ENCODE peak calls at places on chromosomes 4 and X, in five cellular contexts. U, Y, W, G and B are unnamed samples.

GRCh38 chr4:139912423-139912822 is 241.6 kb downstream of the MAML3 start:
- DNase-seq in Y (no peak), G (no peak), W (no peak), U (no peak), B (no peak)

GRCh38 chr4:147596377-147596776 is 20.8 kb upstream of the TMEM184C start:
- DNase-seq in U (no peak), G (no peak), W (no peak), Y (no peak), B (peak; percentile 29)

GRCh38 chr4:151021637-151022334 is 6.7 kb upstream of the LRBA start:
- DNase-seq in Y (no peak), G (no peak), W (no peak), U (no peak), B (no peak)

GRCh38 chr4:109472343-109472761 is 38.7 kb downstream of the SEC24B start:
- DNase-seq in G (peak; percentile 71), Y (no peak), U (no peak), W (no peak), B (peak; percentile 84)

GRCh38 chr4:182562350-182562749 is 319.1 kb downstream of the TENM3 start:
- DNase-seq in G (no peak), W (no peak), U (no peak), Y (no peak), B (no peak)

GRCh38 chrX:13293700-13294099 is 26.2 kb downstream of the ATXN3L start:
- DNase-seq in U (no peak), G (no peak), W (no peak), Y (no peak), B (no peak)

GRCh38 chr4:162586266-162586665 is 422.5 kb upstream of the FSTL5 start:
- DNase-seq in G (no peak), W (no peak), U (no peak), Y (no peak), B (no peak)

GRCh38 chrX:126063984-126064383 is 102.1 kb downstream of the DCAF12L2 start:
- DNase-seq in G (no peak), W (no peak), Y (no peak), U (no peak), B (no peak)

GRCh38 chr4:149999485-150000074 is 78.7 kb upstream of the DCLK2 start:
- DNase-seq in U (no peak), Y (no peak), G (peak; percentile 84), W (no peak), B (peak; percentile 73)

GRCh38 chr4:169202143-169202699 is 68.5 kb downstream of the SH3RF1 start:
- DNase-seq in G (no peak), W (no peak), U (no peak), Y (no peak), B (no peak)

GRCh38 chrX:45063319-45064095 is 137.2 kb downstream of the DIPK2B start:
- DNase-seq in Y (no peak), G (peak; percentile 7), W (no peak), U (no peak), B (no peak)

GRCh38 chr4:88204882-88205281 is 46.4 kb upstream of the ABCG2 start:
- DNase-seq in U (no peak), G (peak; percentile 28), Y (no peak), W (no peak), B (no peak)

GRCh38 chrX:79367907-79368306 is 773 bp upstream of the ITM2A start:
- DNase-seq in U (no peak), G (no peak), W (no peak), Y (no peak), B (no peak)

GRCh38 chrX:4091046-4091760 is 377.8 kb upstream of the PRKX start:
- DNase-seq in G (no peak), W (no peak), U (no peak), Y (no peak), B (no peak)

GRCh38 chrX:134982748-134983147 is 8.0 kb upstream of the SMIM10 start:
- DNase-seq in U (no peak), G (no peak), Y (no peak), W (no peak), B (no peak)

GRCh38 chrX:24145340-24146186 is 4.0 kb upstream of the ZFX start:
- DNase-seq in Y (no peak), U (no peak), G (peak; percentile 38), W (no peak), B (peak; percentile 40)

GRCh38 chr4:132062611-132063239 is 1086.4 kb upstream of the PCDH10 start:
- DNase-seq in U (no peak), W (no peak), Y (no peak), G (no peak), B (no peak)
- TF ChIP-seq CTCF in U (no peak), W (no peak), Y (no peak), G (no peak), B (no peak)

DNA sequence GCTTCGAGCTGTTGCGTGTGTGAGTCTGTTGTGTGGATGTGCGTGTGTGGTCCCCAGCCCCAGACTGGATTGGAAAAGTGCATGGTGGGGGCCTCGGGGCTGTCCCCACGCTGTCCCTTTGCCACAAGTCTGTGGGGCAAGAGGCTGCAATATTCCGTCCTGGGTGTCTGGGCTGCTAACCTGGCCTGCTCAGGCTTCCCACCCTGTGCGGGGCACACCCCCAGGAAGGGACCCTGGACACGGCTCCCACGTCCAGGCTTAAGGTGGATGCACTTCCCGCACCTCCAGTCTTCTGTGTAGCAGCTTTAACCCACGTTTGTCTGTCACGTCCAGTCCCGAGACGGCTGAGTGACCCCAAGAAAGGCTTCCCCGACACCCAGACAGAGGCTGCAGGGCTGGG is 8.4 kb downstream of the SLC6A8 start:
- DNase-seq in G (no peak), U (no peak), Y (no peak), W (no peak), B (no peak)
- TF ChIP-seq CTCF in G (no peak), U (no peak), Y (no peak), W (no peak), B (no peak)

DNA sequence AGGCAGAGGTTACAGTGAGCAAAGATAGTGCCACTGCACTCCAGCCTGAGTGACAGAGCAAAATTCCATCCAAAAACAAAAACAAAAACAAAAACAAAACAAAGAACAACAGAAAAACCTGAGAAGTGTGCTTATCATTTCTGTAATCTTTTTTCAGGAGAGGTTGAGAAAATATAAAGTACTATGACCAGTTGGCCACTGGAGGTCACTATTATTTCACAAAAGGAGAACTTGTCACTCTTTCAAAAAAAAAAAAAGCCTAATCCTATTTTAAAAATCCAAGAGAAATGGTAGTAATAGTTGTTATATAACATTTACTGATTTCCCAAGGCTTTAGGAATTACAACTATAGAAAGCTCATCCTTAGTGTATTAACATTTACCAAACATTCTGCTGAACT is 24.9 kb upstream of the RNF150 start:
- DNase-seq in U (no peak), G (peak; percentile 66), Y (no peak), W (no peak), B (peak; percentile 51)
- TF ChIP-seq CTCF in U (no peak), G (peak; percentile 41), Y (no peak), W (no peak), B (peak; percentile 47)

DNA sequence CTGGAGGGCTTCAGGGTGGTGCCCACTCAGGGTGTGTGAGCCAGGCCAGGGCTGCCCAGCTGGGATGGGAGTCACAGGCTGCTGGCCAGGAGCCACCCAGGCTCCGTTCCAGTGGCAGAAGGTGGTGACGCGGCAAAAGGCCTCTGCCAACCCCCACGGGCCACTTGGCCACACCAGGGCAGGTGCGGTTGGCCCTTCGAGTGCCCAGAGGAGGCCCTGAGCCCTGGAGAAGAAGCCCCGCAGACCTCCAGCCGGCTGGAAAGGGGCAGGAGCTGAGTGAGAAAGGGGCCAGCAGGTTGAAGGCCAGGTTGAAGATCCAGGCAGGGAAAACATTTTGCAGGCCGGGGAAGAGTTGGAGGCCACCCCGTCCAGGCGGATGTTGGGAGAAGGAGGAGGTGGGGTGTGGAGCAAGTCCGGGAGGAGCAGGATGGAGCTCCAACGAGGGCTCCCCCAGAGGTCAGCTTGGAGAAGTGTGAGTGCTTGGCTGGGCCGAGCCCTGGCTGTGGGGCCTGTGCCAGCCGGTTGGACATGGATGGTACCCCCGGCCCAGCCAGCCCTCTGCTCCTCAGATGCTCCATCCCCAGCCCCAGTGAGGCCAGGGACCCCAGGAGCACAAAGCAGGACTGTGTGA is 2.8 kb upstream of the CPLX1 start:
- DNase-seq in W (no peak), Y (no peak), G (peak; percentile 10), U (peak; percentile 57), B (no peak)
- TF ChIP-seq CTCF in W (no peak), Y (no peak), G (peak; percentile 10), U (no peak), B (peak; percentile 14)

DNA sequence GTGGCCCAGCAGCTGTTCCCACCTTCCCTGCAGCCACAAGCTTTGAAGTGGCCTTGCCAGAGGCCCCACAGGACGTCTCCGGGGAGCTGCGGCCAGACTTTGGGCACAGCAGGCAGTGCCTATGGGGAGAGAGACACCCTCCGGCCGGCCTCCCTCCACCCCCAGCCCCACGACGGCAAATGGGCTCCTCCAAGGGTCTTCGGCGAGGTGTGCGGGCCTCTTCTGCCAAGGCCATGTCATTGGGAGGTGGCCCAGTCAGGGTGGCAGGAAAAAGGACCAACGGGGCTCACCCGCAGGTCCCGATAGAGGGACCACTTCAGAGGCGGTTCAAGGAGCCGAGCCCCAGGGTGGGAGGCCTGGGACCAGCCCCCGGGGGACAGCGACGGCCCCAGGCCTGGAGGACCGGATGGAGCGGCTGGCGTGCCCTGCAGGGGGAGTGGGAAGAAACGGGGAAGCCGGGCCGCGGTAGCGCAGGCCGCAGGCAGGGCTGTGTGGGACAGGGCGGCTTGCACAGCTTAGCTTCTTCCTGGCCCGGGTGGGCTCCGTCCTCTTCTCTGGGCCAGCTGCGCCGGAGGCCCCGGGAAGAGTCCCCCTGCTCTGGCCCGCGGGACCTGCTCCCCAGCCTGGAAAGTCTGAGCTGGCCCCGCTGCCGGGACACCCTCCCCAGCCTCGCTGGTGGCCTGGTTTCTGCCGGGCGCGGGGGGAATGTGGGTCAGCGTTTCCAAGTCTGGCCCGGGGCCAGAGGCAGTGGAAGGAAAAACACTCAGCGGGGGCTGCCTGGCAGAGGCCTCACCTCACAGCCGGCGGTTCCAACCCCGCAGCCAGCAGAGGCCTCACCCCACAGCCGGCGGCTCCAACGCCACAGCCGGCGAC is 21.9 kb upstream of the SPON2 start:
- DNase-seq in G (peak; percentile 50), W (peak; percentile 25), Y (peak; percentile 15), U (peak; percentile 40), B (peak; percentile 79)
- TF ChIP-seq CTCF in G (no peak), W (no peak), Y (no peak), U (no peak), B (peak; percentile 11)

DNA sequence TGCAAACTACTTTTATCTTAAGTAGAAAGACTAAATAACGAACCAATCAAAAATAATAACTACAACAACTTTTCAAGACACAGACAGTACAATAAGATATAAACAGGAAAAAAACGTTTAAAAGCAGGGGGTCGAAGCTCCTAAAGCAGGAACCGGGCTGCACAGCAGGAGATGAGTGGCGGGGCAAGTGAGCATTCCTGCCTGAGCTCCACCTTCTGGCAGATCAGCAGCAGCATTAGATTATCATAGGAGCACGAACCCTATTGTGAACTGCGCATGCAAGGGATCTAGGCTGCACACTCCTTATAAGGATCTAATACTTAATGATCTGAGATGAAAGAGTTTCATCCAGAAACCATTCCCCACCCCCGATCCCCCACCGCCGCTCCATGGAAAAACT is 146.2 kb downstream of the TEX11 start:
- DNase-seq in G (no peak), Y (no peak), U (no peak), W (no peak), B (no peak)
- TF ChIP-seq CTCF in G (no peak), Y (no peak), U (no peak), W (no peak), B (no peak)